ENCODE peak calls at places on chromosome 20, in nine cellular contexts. H is naive thymus-derived CD8-positive, alpha-beta T cell; I is activated T-helper 1 cell treated with anti-CD3 and anti-CD28 coated beads, Interleukin-2, amount 50 U/mL, for 16 hours; C is nephron progenitor cell; M is progenitor cell of endocrine pancreas; E is NCI-H2029; O is stimulated activated CD4-positive, alpha-beta T cell treated with anti-CD3 and anti-CD28 coated beads, Interleukin-2, amount 100 ng/mL, for 48 hours; S is bronchial epithelial cell; U is endothelial cell. Q is an unnamed sample.
A peak's percentile ranks its signal among the peaks of the same experiment; 100 is the strongest.

GRCh38 chr20:64101731-64102621 is 5.4 kb downstream of the NPBWR2 start:
- DNase-seq in I (peak; percentile 44), U (peak; percentile 79), E (peak; percentile 23), C (peak; percentile 85), M (peak; percentile 64), H (peak; percentile 80), O (peak; percentile 65), S (no peak), Q (peak; percentile 74)

GRCh38 chr20:38883081-38883980 is 42.9 kb upstream of the FAM83D start:
- DNase-seq in I (no peak), C (no peak), H (no peak), U (no peak), E (peak; percentile 5), O (no peak), M (no peak), S (no peak), Q (no peak)

GRCh38 chr20:48052492-48052870 is 267.2 kb upstream of the SULF2 start:
- DNase-seq in M (no peak), S (peak; percentile 61), O (no peak), I (no peak), H (no peak), E (no peak), C (no peak), U (no peak), Q (no peak)

GRCh38 chr20:7772376-7772775 is 167.9 kb downstream of the HAO1 start:
- DNase-seq in I (no peak), C (no peak), S (peak; percentile 96), H (no peak), E (no peak), O (no peak), M (no peak), U (no peak), Q (no peak)

GRCh38 chr20:59082077-59082740 is 39.6 kb upstream of the PRELID3B start:
- DNase-seq in O (no peak), I (no peak), C (no peak), H (no peak), U (no peak), E (peak; percentile 6), S (peak; percentile 97), M (no peak), Q (no peak)

GRCh38 chr20:46638367-46639274 is 12.6 kb downstream of the SLC13A3 start:
- DNase-seq in U (no peak), C (no peak), I (no peak), O (no peak), H (no peak), S (no peak), E (no peak), M (no peak), Q (no peak)

GRCh38 chr20:21315138-21315537 is 12.0 kb downstream of the XRN2 start:
- DNase-seq in I (no peak), M (no peak), U (no peak), E (no peak), H (no peak), O (peak; percentile 16), S (peak; percentile 96), C (no peak), Q (no peak)

GRCh38 chr20:7656662-7657061 is 283.6 kb downstream of the HAO1 start:
- DNase-seq in S (no peak), E (no peak), U (no peak), H (no peak), M (no peak), O (no peak), C (no peak), I (no peak), Q (no peak)

GRCh38 chr20:62428396-62429160 is 1.2 kb upstream of the RBBP8NL start:
- DNase-seq in C (no peak), M (no peak), E (no peak), I (no peak), U (no peak), O (no peak), H (no peak), S (no peak), Q (no peak)

Q was measured in neuronal stem cell.